ENCODE peak calls at places on chromosomes 4 and X, in nine cellular contexts. O is tibial nerve, J is AG08396, A is T-helper 9 cell, E is NCI-H2171 treated with DMSO at 0.1 percent for 48 hours, C is thyroid gland, P is K562, K is kidney tubule cell, Q is ureter. I is an unnamed sample.

GRCh38 chrX:43644124-43644701 is 11.9 kb upstream of the MAOA start:
- DNase-seq in O (no peak), J (peak; percentile 44), A (no peak), E (no peak), C (no peak), P (no peak), K (peak; percentile 79), Q (no peak), I (no peak)

GRCh38 chr4:183765121-183765990 is 106.3 kb downstream of the TRAPPC11 start:
- DNase-seq in O (no peak), J (no peak), A (no peak), E (no peak), C (peak; percentile 88), P (no peak), K (peak; percentile 42), Q (no peak), I (no peak)

GRCh38 chrX:51336584-51336983 is 4.0 kb downstream of the NUDT10 start:
- DNase-seq in O (no peak), J (peak; percentile 68), A (no peak), E (peak; percentile 26), C (peak; percentile 10), P (peak; percentile 27), K (peak; percentile 59), Q (no peak), I (no peak)

GRCh38 chrX:73851014-73852009 is 288.3 kb downstream of the CHIC1 start:
- DNase-seq in O (no peak), J (peak; percentile 82), A (peak; percentile 60), E (no peak), C (no peak), P (peak; percentile 26), K (peak; percentile 96), Q (peak; percentile 91), I (no peak)

GRCh38 chrX:74179071-74179470 is 124.9 kb upstream of the ZCCHC13 start:
- DNase-seq in O (no peak), J (no peak), A (no peak), E (no peak), C (no peak), P (no peak), K (peak; percentile 52), Q (no peak), I (no peak)

GRCh38 chrX:155251391-155251790 is 12.9 kb downstream of the RAB39B start:
- DNase-seq in O (no peak), J (no peak), A (no peak), E (no peak), C (no peak), P (no peak), K (no peak), Q (no peak), I (no peak)

GRCh38 chr4:180057891-180058643 is 2185.1 kb upstream of the TENM3 start:
- DNase-seq in O (no peak), J (peak; percentile 17), A (no peak), E (no peak), C (peak; percentile 24), P (no peak), K (peak; percentile 9), Q (peak; percentile 44), I (no peak)

GRCh38 chrX:44157858-44158257 is 184.7 kb upstream of the NDP start:
- DNase-seq in O (no peak), J (no peak), A (no peak), E (no peak), C (peak; percentile 2), P (no peak), K (no peak), Q (no peak), I (no peak)

GRCh38 chr4:151921811-151922210 is 161.0 kb upstream of the GATB start:
- DNase-seq in O (no peak), J (peak; percentile 18), A (no peak), E (no peak), C (no peak), P (no peak), K (peak; percentile 45), Q (no peak), I (peak; percentile 5)

GRCh38 chr4:147830987-147831386 is 99.1 kb downstream of the ARHGAP10 start:
- DNase-seq in O (no peak), J (no peak), A (no peak), E (no peak), C (no peak), P (no peak), K (peak; percentile 81), Q (no peak), I (no peak)

GRCh38 chr4:185541251-185541671 is 6.0 kb upstream of the PDLIM3 start:
- DNase-seq in O (no peak), J (no peak), A (no peak), E (no peak), C (peak; percentile 75), P (no peak), K (no peak), Q (peak; percentile 64), I (no peak)

GRCh38 chrX:46447384-46447783 is 97.8 kb downstream of the ZNF674 start:
- DNase-seq in O (no peak), J (peak; percentile 21), A (no peak), E (no peak), C (no peak), P (no peak), K (peak; percentile 27), Q (no peak), I (no peak)

GRCh38 chr4:74056858-74057562 is 18.5 kb upstream of the CXCL3 start:
- DNase-seq in O (no peak), J (peak; percentile 55), A (no peak), E (no peak), C (no peak), P (peak; percentile 42), K (no peak), Q (no peak), I (no peak)

GRCh38 chr4:38132140-38132673 is 172.0 kb downstream of the PTTG2 start:
- DNase-seq in O (peak; percentile 30), J (peak; percentile 62), A (peak; percentile 36), E (no peak), C (no peak), P (no peak), K (peak; percentile 92), Q (peak; percentile 55), I (no peak)

GRCh38 chr4:88008624-88009235 is 1.3 kb downstream of the PKD2 start:
- DNase-seq in O (no peak), J (peak; percentile 27), A (no peak), E (no peak), C (no peak), P (no peak), K (peak; percentile 34), Q (no peak), I (no peak)

GRCh38 chr4:177079327-177079726 is 230.3 kb upstream of the NEIL3 start:
- DNase-seq in O (no peak), J (no peak), A (no peak), E (no peak), C (no peak), P (no peak), K (peak; percentile 11), Q (no peak), I (no peak)

GRCh38 chr4:929096-929765 is 2.9 kb downstream of the GAK start:
- DNase-seq in O (no peak), J (no peak), A (no peak), E (no peak), C (no peak), P (no peak), K (no peak), Q (no peak), I (no peak)

GRCh38 chr4:37670249-37670648 is 15.9 kb downstream of the RELL1 start:
- DNase-seq in O (no peak), J (no peak), A (no peak), E (no peak), C (no peak), P (no peak), K (no peak), Q (no peak), I (no peak)

GRCh38 chr4:177726111-177726510 is 283.9 kb upstream of the AGA start:
- DNase-seq in O (no peak), J (no peak), A (no peak), E (no peak), C (no peak), P (no peak), K (peak; percentile 38), Q (no peak), I (no peak)

GRCh38 chr4:47471064-47471463 is 7.6 kb upstream of the COMMD8 start:
- DNase-seq in O (no peak), J (no peak), A (no peak), E (no peak), C (no peak), P (no peak), K (no peak), Q (no peak), I (no peak)

GRCh38 chr4:83207497-83208105 is 77.0 kb downstream of the COQ2 start:
- DNase-seq in O (no peak), J (peak; percentile 59), A (no peak), E (no peak), C (no peak), P (no peak), K (peak; percentile 84), Q (no peak), I (no peak)

GRCh38 chrX:32421266-32421665 is 790.1 kb downstream of the DMD start:
- DNase-seq in O (no peak), J (no peak), A (no peak), E (no peak), C (no peak), P (no peak), K (no peak), Q (no peak), I (no peak)

GRCh38 chr4:73446336-73446938 is 10.4 kb downstream of the AFP start:
- DNase-seq in O (no peak), J (peak; percentile 28), A (no peak), E (peak; percentile 62), C (no peak), P (peak; percentile 48), K (peak; percentile 67), Q (no peak), I (no peak)

GRCh38 chrX:9927638-9928037 is 39.5 kb upstream of the CLDN34 start:
- DNase-seq in O (no peak), J (no peak), A (no peak), E (no peak), C (no peak), P (no peak), K (no peak), Q (no peak), I (no peak)

GRCh38 chr4:145843651-145844050 is 95.0 kb downstream of the ZNF827 start:
- DNase-seq in O (no peak), J (no peak), A (no peak), E (no peak), C (no peak), P (no peak), K (no peak), Q (no peak), I (no peak)

GRCh38 chr4:75698162-75698962 is 25.2 kb upstream of the G3BP2 start:
- DNase-seq in O (no peak), J (no peak), A (no peak), E (no peak), C (no peak), P (no peak), K (no peak), Q (no peak), I (no peak)

GRCh38 chr4:14529653-14530052 is 472.6 kb upstream of the CPEB2 start:
- DNase-seq in O (no peak), J (no peak), A (no peak), E (no peak), C (no peak), P (no peak), K (peak; percentile 17), Q (no peak), I (no peak)

GRCh38 chrX:53682885-53683555 is 3.5 kb downstream of the HUWE1 start:
- DNase-seq in O (no peak), J (peak; percentile 18), A (peak; percentile 18), E (peak; percentile 52), C (peak; percentile 31), P (peak; percentile 26), K (peak; percentile 62), Q (no peak), I (no peak)

GRCh38 chr4:6834867-6835266 is 52.3 kb downstream of the KIAA0232 start:
- DNase-seq in O (no peak), J (peak; percentile 32), A (no peak), E (no peak), C (no peak), P (peak; percentile 29), K (peak; percentile 71), Q (no peak), I (no peak)

GRCh38 chrX:2445662-2446623 is 54.8 kb downstream of the DHRSX start:
- DNase-seq in O (no peak), J (no peak), A (no peak), E (no peak), C (no peak), P (no peak), K (no peak), Q (no peak), I (no peak)

GRCh38 chr4:147923854-147924253 is 192.0 kb downstream of the ARHGAP10 start:
- DNase-seq in O (no peak), J (no peak), A (no peak), E (no peak), C (no peak), P (no peak), K (no peak), Q (no peak), I (no peak)